ENCODE peak calls at places on chromosomes 16 and 17, in five cellular contexts. V, H, Q, G and Z are unnamed samples.

GRCh38 chr17:66240630-66241029 is 11.4 kb upstream of the APOH start:
- ATAC-seq in V (no peak), H (no peak), Q (no peak), G (no peak), Z (no peak)

GRCh38 chr17:34570491-34570890 is 8.9 kb upstream of the TMEM132E start:
- ATAC-seq in V (no peak), H (no peak), Q (no peak), G (no peak), Z (no peak)

GRCh38 chr16:4309833-4310266 is 6.0 kb upstream of the GLIS2 start:
- ATAC-seq in V (no peak), H (peak), Q (peak), G (peak), Z (no peak)

GRCh38 chr17:78559749-78560368 is 17.3 kb downstream of the DNAH17 start:
- ATAC-seq in V (no peak), H (no peak), Q (no peak), G (no peak), Z (peak)

GRCh38 chr17:36544049-36544319 is 735 bp upstream of the GGNBP2 start:
- ATAC-seq in V (no peak), H (peak), Q (peak), G (peak), Z (no peak)

GRCh38 chr16:57892041-57892440 is 78.9 kb downstream of the CNGB1 start:
- ATAC-seq in V (no peak), H (no peak), Q (no peak), G (no peak), Z (no peak)

GRCh38 chr16:8832383-8833100 is 34.9 kb downstream of the PMM2 start:
- ATAC-seq in V (no peak), H (no peak), Q (no peak), G (peak), Z (no peak)

GRCh38 chr16:19672378-19672777 is 45.6 kb downstream of the KNOP1 start:
- ATAC-seq in V (no peak), H (no peak), Q (no peak), G (no peak), Z (no peak)

GRCh38 chr16:81511371-81511770 is 66.8 kb downstream of the CMIP start:
- ATAC-seq in V (no peak), H (peak), Q (no peak), G (no peak), Z (no peak)

GRCh38 chr17:40518401-40519088 is 17.1 kb upstream of the TNS4 start:
- ATAC-seq in V (no peak), H (peak), Q (peak), G (peak), Z (no peak)

GRCh38 chr16:11977206-11978041 is 890 bp downstream of the SNX29 start:
- ATAC-seq in V (no peak), H (peak), Q (peak), G (peak), Z (no peak)

GRCh38 chr17:1709403-1709891 is 730 bp downstream of the TLCD2 start:
- ATAC-seq in V (no peak), H (peak), Q (peak), G (peak), Z (peak)

GRCh38 chr16:3576211-3576610 is 992 bp downstream of the NLRC3 start:
- ATAC-seq in V (no peak), H (no peak), Q (no peak), G (no peak), Z (peak)

GRCh38 chr17:632551-632950 is 82.1 kb downstream of the VPS53 start:
- ATAC-seq in V (no peak), H (no peak), Q (no peak), G (no peak), Z (no peak)

GRCh38 chr17:29018788-29019474 is 13.1 kb upstream of the SEZ6 start:
- ATAC-seq in V (no peak), H (peak), Q (no peak), G (no peak), Z (no peak)

GRCh38 chr17:7328840-7329359 is at the start of gene NEURL4:
- ATAC-seq in V (peak), H (peak), Q (no peak), G (peak), Z (peak)